ENCODE peak calls at places on chromosomes 16 and 17, in ten cellular contexts. One of them, this sample, is unnamed.

GRCh38 chr17:29933379-29933778 is 3.4 kb upstream of the SSH2 start:
- DNase-seq in osteoblast: no peak
- DNase-seq in CD4-positive, alpha-beta T cell: no peak
- DNase-seq in heart right ventricle: no peak
- DNase-seq in thoracic aorta: no peak
- DNase-seq in cardiac fibroblast: peak; percentile 68
- DNase-seq in CD8-positive, alpha-beta T cell: no peak
- DNase-seq in cardiac muscle cell: peak; percentile 53
- DNase-seq in fibroblast of the aortic adventitia: peak; percentile 63
- DNase-seq in lower lobe of right lung: no peak
- DNase-seq in this sample: no peak

GRCh38 chr16:85524630-85525463 is 88.3 kb upstream of the GSE1 start:
- DNase-seq in heart right ventricle: no peak
- DNase-seq in fibroblast of the aortic adventitia: peak; percentile 17
- DNase-seq in cardiac muscle cell: no peak
- DNase-seq in lower lobe of right lung: peak; percentile 90
- DNase-seq in CD8-positive, alpha-beta T cell: no peak
- DNase-seq in osteoblast: peak; percentile 98
- DNase-seq in cardiac fibroblast: peak; percentile 80
- DNase-seq in thoracic aorta: no peak
- DNase-seq in CD4-positive, alpha-beta T cell: no peak
- DNase-seq in this sample: no peak

GRCh38 chr16:3889059-3889458 is 8.5 kb upstream of the CREBBP start:
- DNase-seq in fibroblast of the aortic adventitia: no peak
- DNase-seq in cardiac muscle cell: no peak
- DNase-seq in cardiac fibroblast: no peak
- DNase-seq in osteoblast: no peak
- DNase-seq in CD4-positive, alpha-beta T cell: no peak
- DNase-seq in heart right ventricle: no peak
- DNase-seq in thoracic aorta: no peak
- DNase-seq in CD8-positive, alpha-beta T cell: no peak
- DNase-seq in lower lobe of right lung: no peak
- DNase-seq in this sample: no peak

GRCh38 chr17:4230142-4230541 is 33.6 kb downstream of the ANKFY1 start:
- DNase-seq in CD4-positive, alpha-beta T cell: no peak
- DNase-seq in cardiac muscle cell: peak; percentile 83
- DNase-seq in fibroblast of the aortic adventitia: peak; percentile 100
- DNase-seq in heart right ventricle: peak; percentile 58
- DNase-seq in lower lobe of right lung: no peak
- DNase-seq in cardiac fibroblast: peak; percentile 99
- DNase-seq in thoracic aorta: peak; percentile 18
- DNase-seq in osteoblast: peak; percentile 90
- DNase-seq in CD8-positive, alpha-beta T cell: no peak
- DNase-seq in this sample: peak; percentile 94

GRCh38 chr16:81136331-81137011 is 40.3 kb upstream of the GCSH start:
- DNase-seq in cardiac fibroblast: no peak
- DNase-seq in osteoblast: peak; percentile 39
- DNase-seq in cardiac muscle cell: no peak
- DNase-seq in fibroblast of the aortic adventitia: no peak
- DNase-seq in CD4-positive, alpha-beta T cell: no peak
- DNase-seq in CD8-positive, alpha-beta T cell: no peak
- DNase-seq in thoracic aorta: no peak
- DNase-seq in heart right ventricle: no peak
- DNase-seq in lower lobe of right lung: no peak
- DNase-seq in this sample: no peak

GRCh38 chr16:75105306-75106061 is 11.1 kb downstream of the LDHD start:
- DNase-seq in heart right ventricle: peak; percentile 66
- DNase-seq in lower lobe of right lung: peak; percentile 76
- DNase-seq in cardiac muscle cell: no peak
- DNase-seq in CD4-positive, alpha-beta T cell: no peak
- DNase-seq in osteoblast: peak; percentile 62
- DNase-seq in cardiac fibroblast: peak; percentile 68
- DNase-seq in fibroblast of the aortic adventitia: no peak
- DNase-seq in thoracic aorta: no peak
- DNase-seq in CD8-positive, alpha-beta T cell: no peak
- DNase-seq in this sample: no peak

GRCh38 chr16:35516971-35517370 is 2057.6 kb downstream of the TP53TG3F start:
- DNase-seq in fibroblast of the aortic adventitia: no peak
- DNase-seq in CD8-positive, alpha-beta T cell: no peak
- DNase-seq in heart right ventricle: no peak
- DNase-seq in cardiac muscle cell: no peak
- DNase-seq in thoracic aorta: no peak
- DNase-seq in cardiac fibroblast: no peak
- DNase-seq in osteoblast: no peak
- DNase-seq in lower lobe of right lung: no peak
- DNase-seq in CD4-positive, alpha-beta T cell: no peak
- DNase-seq in this sample: no peak

GRCh38 chr16:12089492-12090161 is 113.1 kb downstream of the SNX29 start:
- DNase-seq in cardiac muscle cell: peak; percentile 69
- DNase-seq in thoracic aorta: peak; percentile 40
- DNase-seq in heart right ventricle: peak; percentile 21
- DNase-seq in osteoblast: peak; percentile 83
- DNase-seq in fibroblast of the aortic adventitia: peak; percentile 69
- DNase-seq in cardiac fibroblast: peak; percentile 73
- DNase-seq in lower lobe of right lung: peak; percentile 61
- DNase-seq in CD8-positive, alpha-beta T cell: peak; percentile 64
- DNase-seq in CD4-positive, alpha-beta T cell: peak; percentile 32
- DNase-seq in this sample: no peak

GRCh38 chr17:3766783-3767182 is 34.2 kb downstream of the ITGAE start:
- DNase-seq in thoracic aorta: no peak
- DNase-seq in cardiac muscle cell: no peak
- DNase-seq in lower lobe of right lung: no peak
- DNase-seq in CD4-positive, alpha-beta T cell: peak; percentile 19
- DNase-seq in CD8-positive, alpha-beta T cell: peak; percentile 60
- DNase-seq in osteoblast: no peak
- DNase-seq in fibroblast of the aortic adventitia: no peak
- DNase-seq in heart right ventricle: no peak
- DNase-seq in cardiac fibroblast: no peak
- DNase-seq in this sample: no peak

GRCh38 chr17:38864636-38865398 is 5.0 kb upstream of the LASP1 start:
- DNase-seq in heart right ventricle: no peak
- DNase-seq in osteoblast: no peak
- DNase-seq in cardiac muscle cell: peak; percentile 40
- DNase-seq in CD8-positive, alpha-beta T cell: no peak
- DNase-seq in thoracic aorta: no peak
- DNase-seq in cardiac fibroblast: peak; percentile 68
- DNase-seq in fibroblast of the aortic adventitia: no peak
- DNase-seq in CD4-positive, alpha-beta T cell: no peak
- DNase-seq in lower lobe of right lung: no peak
- DNase-seq in this sample: no peak

GRCh38 chr16:77172964-77173363 is 18.0 kb upstream of the MON1B start:
- DNase-seq in CD8-positive, alpha-beta T cell: no peak
- DNase-seq in cardiac muscle cell: no peak
- DNase-seq in thoracic aorta: no peak
- DNase-seq in cardiac fibroblast: peak; percentile 7
- DNase-seq in osteoblast: peak; percentile 10
- DNase-seq in heart right ventricle: no peak
- DNase-seq in fibroblast of the aortic adventitia: no peak
- DNase-seq in lower lobe of right lung: no peak
- DNase-seq in CD4-positive, alpha-beta T cell: no peak
- DNase-seq in this sample: no peak

GRCh38 chr16:77170805-77171204 is 20.2 kb upstream of the MON1B start:
- DNase-seq in cardiac muscle cell: no peak
- DNase-seq in CD8-positive, alpha-beta T cell: no peak
- DNase-seq in osteoblast: no peak
- DNase-seq in lower lobe of right lung: no peak
- DNase-seq in cardiac fibroblast: no peak
- DNase-seq in CD4-positive, alpha-beta T cell: no peak
- DNase-seq in heart right ventricle: no peak
- DNase-seq in thoracic aorta: no peak
- DNase-seq in fibroblast of the aortic adventitia: no peak
- DNase-seq in this sample: no peak

GRCh38 chr16:77169650-77170236 is 21.2 kb upstream of the MON1B start:
- DNase-seq in CD4-positive, alpha-beta T cell: peak; percentile 15
- DNase-seq in thoracic aorta: no peak
- DNase-seq in heart right ventricle: peak; percentile 32
- DNase-seq in osteoblast: peak; percentile 43
- DNase-seq in CD8-positive, alpha-beta T cell: no peak
- DNase-seq in cardiac fibroblast: peak; percentile 44
- DNase-seq in lower lobe of right lung: no peak
- DNase-seq in cardiac muscle cell: peak; percentile 76
- DNase-seq in fibroblast of the aortic adventitia: peak; percentile 43
- DNase-seq in this sample: no peak

DNA sequence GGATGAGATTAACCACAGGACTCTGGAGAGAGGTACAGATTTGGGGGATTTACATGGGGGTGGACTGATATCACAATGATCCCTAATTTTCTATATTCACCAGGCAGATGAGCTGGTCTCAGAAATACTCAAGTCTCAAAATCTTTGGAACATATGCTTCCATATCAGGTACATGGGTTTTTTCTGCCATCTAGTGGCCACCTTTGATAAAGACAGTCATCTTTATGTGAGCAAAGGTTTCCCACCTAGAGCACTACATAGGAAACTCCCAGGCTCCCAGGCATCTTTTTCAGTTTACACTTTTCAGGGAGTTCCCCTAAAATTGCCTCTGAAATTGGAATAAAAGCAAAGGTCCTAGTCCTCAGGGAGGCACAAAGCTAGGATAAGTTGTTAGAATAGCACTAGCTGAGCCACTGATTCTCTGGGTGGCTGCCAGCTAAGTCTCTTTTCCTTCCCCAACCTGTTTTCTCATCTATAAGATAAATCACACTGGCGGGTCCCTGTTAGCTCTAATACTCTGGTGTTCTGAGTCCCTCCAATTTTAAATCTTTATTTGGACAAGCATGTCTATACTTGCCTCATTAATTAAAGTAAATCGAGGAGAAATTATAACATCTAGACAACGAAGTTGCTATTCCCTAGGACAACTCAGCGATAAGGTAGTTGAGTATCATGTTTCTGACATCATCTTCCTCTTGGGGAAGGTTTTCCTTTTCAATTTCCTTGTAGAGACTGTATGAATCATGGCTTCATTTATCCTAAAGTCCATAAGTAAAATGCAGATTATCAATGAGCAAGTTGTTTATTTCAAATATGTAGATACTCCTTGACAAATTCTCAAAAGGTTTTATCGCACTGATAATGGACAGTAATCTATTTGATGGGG is 19.0 kb upstream of the MON1B start:
- DNase-seq in osteoblast: peak; percentile 73
- DNase-seq in CD8-positive, alpha-beta T cell: no peak
- DNase-seq in CD4-positive, alpha-beta T cell: no peak
- DNase-seq in thoracic aorta: no peak
- DNase-seq in fibroblast of the aortic adventitia: peak; percentile 76
- DNase-seq in heart right ventricle: peak; percentile 44
- DNase-seq in cardiac muscle cell: peak; percentile 76
- DNase-seq in cardiac fibroblast: peak; percentile 74
- DNase-seq in lower lobe of right lung: no peak
- DNase-seq in this sample: no peak
- TF ChIP-seq CTCF in osteoblast: peak; percentile 69
- TF ChIP-seq CTCF in CD8-positive, alpha-beta T cell: peak; percentile 83
- TF ChIP-seq CTCF in CD4-positive, alpha-beta T cell: peak; percentile 93
- TF ChIP-seq CTCF in thoracic aorta: peak; percentile 55
- TF ChIP-seq CTCF in fibroblast of the aortic adventitia: peak; percentile 65
- TF ChIP-seq CTCF in heart right ventricle: peak; percentile 52
- TF ChIP-seq CTCF in cardiac muscle cell: peak; percentile 65
- TF ChIP-seq CTCF in cardiac fibroblast: peak; percentile 63
- TF ChIP-seq CTCF in lower lobe of right lung: peak; percentile 69
- TF ChIP-seq CTCF in this sample: peak; percentile 57

GRCh38 chr17:45234641-45235040 is 13.0 kb downstream of the FMNL1 start:
- DNase-seq in cardiac fibroblast: no peak
- DNase-seq in lower lobe of right lung: no peak
- DNase-seq in heart right ventricle: no peak
- DNase-seq in thoracic aorta: no peak
- DNase-seq in CD4-positive, alpha-beta T cell: peak; percentile 44
- DNase-seq in CD8-positive, alpha-beta T cell: peak; percentile 70
- DNase-seq in osteoblast: peak; percentile 67
- DNase-seq in fibroblast of the aortic adventitia: no peak
- DNase-seq in cardiac muscle cell: peak; percentile 55
- DNase-seq in this sample: no peak
- TF ChIP-seq CTCF in cardiac fibroblast: peak; percentile 16
- TF ChIP-seq CTCF in lower lobe of right lung: peak; percentile 15
- TF ChIP-seq CTCF in heart right ventricle: no peak
- TF ChIP-seq CTCF in thoracic aorta: no peak
- TF ChIP-seq CTCF in CD4-positive, alpha-beta T cell: peak; percentile 65
- TF ChIP-seq CTCF in CD8-positive, alpha-beta T cell: peak; percentile 48
- TF ChIP-seq CTCF in osteoblast: peak; percentile 14
- TF ChIP-seq CTCF in fibroblast of the aortic adventitia: peak; percentile 15
- TF ChIP-seq CTCF in cardiac muscle cell: peak; percentile 23
- TF ChIP-seq CTCF in this sample: no peak

DNA sequence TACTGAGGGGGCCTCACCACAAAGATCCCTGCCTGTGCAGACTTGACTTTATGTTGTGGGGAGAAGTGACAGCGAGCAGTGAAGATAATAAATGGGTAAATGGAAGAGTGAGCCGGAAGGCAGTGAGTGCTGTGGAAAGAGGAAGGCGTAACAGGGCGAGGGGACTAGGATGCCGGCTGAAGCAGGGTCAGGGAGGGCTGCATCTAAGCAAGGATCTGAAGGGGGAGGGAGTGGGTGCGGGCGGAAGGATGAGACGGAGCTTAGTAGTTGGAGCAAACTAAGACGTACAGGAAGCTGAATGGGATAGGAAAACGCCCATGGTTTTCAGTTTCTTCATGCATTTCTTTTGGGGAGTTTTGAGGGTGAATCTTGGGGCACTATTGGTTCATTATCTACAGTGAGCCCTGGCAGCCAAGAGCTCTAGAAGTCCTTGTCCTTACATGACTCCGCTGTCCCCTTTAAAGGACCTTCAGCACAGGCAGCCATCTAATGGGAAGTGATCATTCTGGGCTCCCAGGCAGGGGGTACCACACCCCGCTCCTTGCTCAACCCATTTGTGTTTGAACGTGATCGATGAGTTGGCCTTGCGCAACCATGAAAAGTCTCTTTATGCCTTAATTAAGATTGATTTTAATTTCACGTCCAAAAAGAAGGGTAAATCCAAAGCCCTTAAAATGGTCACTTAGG is 10.4 kb upstream of the NAT9 start:
- DNase-seq in osteoblast: peak; percentile 67
- DNase-seq in cardiac fibroblast: no peak
- DNase-seq in heart right ventricle: no peak
- DNase-seq in fibroblast of the aortic adventitia: no peak
- DNase-seq in lower lobe of right lung: no peak
- DNase-seq in CD4-positive, alpha-beta T cell: no peak
- DNase-seq in CD8-positive, alpha-beta T cell: no peak
- DNase-seq in cardiac muscle cell: no peak
- DNase-seq in thoracic aorta: no peak
- DNase-seq in this sample: no peak
- TF ChIP-seq CTCF in osteoblast: no peak
- TF ChIP-seq CTCF in cardiac fibroblast: no peak
- TF ChIP-seq CTCF in heart right ventricle: no peak
- TF ChIP-seq CTCF in fibroblast of the aortic adventitia: no peak
- TF ChIP-seq CTCF in lower lobe of right lung: no peak
- TF ChIP-seq CTCF in CD4-positive, alpha-beta T cell: no peak
- TF ChIP-seq CTCF in CD8-positive, alpha-beta T cell: no peak
- TF ChIP-seq CTCF in cardiac muscle cell: no peak
- TF ChIP-seq CTCF in thoracic aorta: no peak
- TF ChIP-seq CTCF in this sample: no peak

DNA sequence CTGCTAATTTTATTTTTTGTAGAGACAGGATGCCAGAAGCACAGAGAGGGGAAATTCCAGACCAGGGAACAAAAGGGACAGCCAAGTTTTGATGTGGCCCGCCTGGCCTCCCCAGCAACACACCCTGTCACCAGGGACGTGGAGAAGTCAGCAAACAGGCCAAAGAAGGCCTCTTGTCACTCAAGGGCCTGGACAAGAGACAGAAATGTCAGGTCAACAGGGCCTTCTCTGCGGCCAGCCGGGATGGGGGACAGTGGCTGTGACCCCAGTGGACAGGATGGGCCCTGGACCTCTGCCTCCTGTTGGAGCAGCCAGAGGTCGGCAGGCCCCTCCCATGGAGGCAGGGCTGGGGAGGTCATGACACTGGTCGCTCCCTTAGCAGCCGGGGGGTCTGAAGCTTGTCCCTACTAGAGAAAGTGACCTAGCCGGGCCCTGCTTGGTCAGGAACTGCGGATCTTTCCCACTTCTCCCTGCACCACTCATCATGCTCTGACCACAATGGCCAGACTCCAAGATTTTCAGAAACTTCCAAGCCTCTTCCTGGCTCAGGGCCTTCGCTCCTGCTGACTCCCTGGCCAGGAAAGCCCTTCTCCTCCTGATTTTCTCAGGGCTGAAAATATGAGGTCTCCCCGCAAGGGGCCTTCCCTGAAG is 9.2 kb upstream of the TVP23A start:
- DNase-seq in cardiac fibroblast: peak; percentile 97
- DNase-seq in CD8-positive, alpha-beta T cell: no peak
- DNase-seq in fibroblast of the aortic adventitia: peak; percentile 96
- DNase-seq in lower lobe of right lung: peak; percentile 73
- DNase-seq in cardiac muscle cell: no peak
- DNase-seq in CD4-positive, alpha-beta T cell: no peak
- DNase-seq in osteoblast: peak; percentile 96
- DNase-seq in heart right ventricle: peak; percentile 88
- DNase-seq in thoracic aorta: peak; percentile 63
- DNase-seq in this sample: peak; percentile 95
- TF ChIP-seq CTCF in cardiac fibroblast: no peak
- TF ChIP-seq CTCF in CD8-positive, alpha-beta T cell: no peak
- TF ChIP-seq CTCF in fibroblast of the aortic adventitia: no peak
- TF ChIP-seq CTCF in lower lobe of right lung: no peak
- TF ChIP-seq CTCF in cardiac muscle cell: no peak
- TF ChIP-seq CTCF in CD4-positive, alpha-beta T cell: no peak
- TF ChIP-seq CTCF in osteoblast: no peak
- TF ChIP-seq CTCF in heart right ventricle: no peak
- TF ChIP-seq CTCF in thoracic aorta: no peak
- TF ChIP-seq CTCF in this sample: peak; percentile 5

This sample was measured in esophagus muscularis mucosa.